ENCODE peak calls at places on chromosome 16, in seven cellular contexts. Q is coronary artery, O is nephron progenitor cell, S is endodermal cell, A is Caco-2, X is body of pancreas, P is IMR-90. H is an unnamed sample.

GRCh38 chr16:73071131-73071940 is 23.4 kb upstream of the ZFHX3 start:
- DNase-seq in S (peak), X (peak), O (peak), Q (peak), P (no peak), A (no peak), H (peak)

GRCh38 chr16:19843371-19843770 is 41.3 kb downstream of the GPRC5B start:
- DNase-seq in Q (no peak), A (no peak), S (no peak), O (no peak), X (no peak), P (peak), H (no peak)

GRCh38 chr16:381788-382717 is at the start of gene PGAP6:
- DNase-seq in A (peak), S (peak), X (peak), O (peak), Q (no peak), P (peak), H (peak)

GRCh38 chr16:89700100-89700648 is 1.3 kb downstream of the SPATA2L start:
- DNase-seq in P (peak), O (peak), S (peak), Q (peak), A (peak), X (peak), H (peak)

GRCh38 chr16:1414532-1415265 is at the start of gene UNKL:
- DNase-seq in A (peak), O (peak), X (peak), S (peak), Q (no peak), P (peak), H (peak)

GRCh38 chr16:77788196-77789084 is at the start of gene VAT1L:
- DNase-seq in O (peak), S (peak), P (peak), A (peak), Q (no peak), X (peak), H (peak)

GRCh38 chr16:54585966-54586365 is 299.4 kb upstream of the IRX3 start:
- DNase-seq in O (no peak), Q (no peak), P (no peak), X (no peak), S (peak), A (no peak), H (no peak)

GRCh38 chr16:30996324-30996999 is 11.5 kb downstream of the HSD3B7 start:
- DNase-seq in O (no peak), P (no peak), S (no peak), X (no peak), Q (no peak), A (peak), H (no peak)

GRCh38 chr16:85658504-85659326 is 30.0 kb downstream of the GINS2 start:
- DNase-seq in Q (no peak), S (no peak), P (no peak), O (no peak), X (no peak), A (no peak), H (no peak)

GRCh38 chr16:89955001-89955685 is 6.6 kb downstream of the DEF8 start:
- DNase-seq in O (no peak), A (no peak), X (no peak), S (peak), P (no peak), Q (no peak), H (no peak)

GRCh38 chr16:53886482-53887378 is 182.8 kb downstream of the FTO start:
- DNase-seq in S (no peak), X (no peak), A (no peak), P (no peak), O (no peak), Q (no peak), H (no peak)

GRCh38 chr16:424623-425081 is 797 bp upstream of the RAB11FIP3 start:
- DNase-seq in S (peak), Q (peak), P (no peak), A (no peak), X (peak), O (peak), H (peak)

GRCh38 chr16:35685085-35685484 is 2225.7 kb downstream of the TP53TG3F start:
- DNase-seq in P (no peak), Q (no peak), S (no peak), A (no peak), O (no peak), X (no peak), H (no peak)

GRCh38 chr16:78890496-78890895 is 710.0 kb downstream of the MAF start:
- DNase-seq in X (no peak), Q (no peak), O (no peak), A (no peak), P (no peak), S (no peak), H (no peak)

GRCh38 chr16:74724820-74725549 is 24.3 kb upstream of the MLKL start:
- DNase-seq in P (peak), X (no peak), Q (no peak), A (no peak), S (no peak), O (no peak), H (peak)

GRCh38 chr16:83717308-83717707 is 90.5 kb upstream of the HSBP1 start:
- DNase-seq in Q (no peak), X (no peak), A (no peak), O (no peak), P (no peak), S (peak), H (no peak)

GRCh38 chr16:30637952-30638351 is 12.8 kb upstream of the PRR14 start:
- DNase-seq in Q (no peak), S (peak), X (no peak), O (no peak), P (peak), A (no peak), H (peak)

GRCh38 chr16:83956336-83957289 is 3.6 kb downstream of the OSGIN1 start:
- DNase-seq in O (peak), A (peak), P (peak), S (peak), X (peak), Q (peak), H (peak)

GRCh38 chr16:67719778-67720144 is 645 bp upstream of the GFOD2 start:
- DNase-seq in A (no peak), Q (peak), X (peak), P (peak), S (peak), O (peak), H (peak)

GRCh38 chr16:75575976-75576375 is 9.8 kb downstream of the GABARAPL2 start:
- DNase-seq in A (no peak), O (no peak), P (no peak), Q (no peak), S (no peak), X (no peak), H (no peak)

GRCh38 chr16:2447920-2448583 is 11.9 kb upstream of the TEDC2 start:
- DNase-seq in P (peak), O (no peak), X (no peak), S (no peak), A (no peak), Q (no peak), H (peak)

GRCh38 chr16:24645739-24646645 is 83.5 kb upstream of the TNRC6A start:
- DNase-seq in X (no peak), O (no peak), A (no peak), P (peak), Q (no peak), S (no peak), H (peak)

GRCh38 chr16:24555346-24555872 is 16.0 kb downstream of the RBBP6 start:
- DNase-seq in A (no peak), Q (no peak), X (no peak), P (no peak), S (no peak), O (no peak), H (no peak)

GRCh38 chr16:50721549-50722409 is 20.1 kb upstream of the CYLD start:
- DNase-seq in S (peak), P (no peak), X (peak), A (no peak), Q (no peak), O (no peak), H (no peak)

GRCh38 chr16:12811441-12812198 is 7.9 kb upstream of the CPPED1 start:
- DNase-seq in S (no peak), O (no peak), A (no peak), Q (no peak), P (no peak), X (no peak), H (no peak)

DNA sequence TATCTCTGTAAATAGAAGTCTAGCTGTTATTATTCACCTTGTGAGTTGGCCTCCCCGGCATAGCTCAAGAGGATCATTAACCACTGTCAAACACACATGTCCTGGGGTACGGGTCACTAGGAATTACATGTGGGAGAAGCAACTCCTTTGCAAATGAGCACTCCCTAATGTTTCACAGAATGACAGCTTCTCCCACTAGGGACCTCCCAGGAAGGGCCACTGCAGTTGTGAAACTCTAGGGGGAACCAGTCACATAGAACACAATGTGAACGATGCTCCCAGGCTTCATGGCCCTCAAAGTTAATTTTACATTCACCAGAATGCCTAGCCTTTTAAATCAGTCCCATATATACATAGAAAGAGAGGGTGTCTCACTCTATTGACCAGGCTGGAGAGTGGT is 12.4 kb upstream of the ZNF19 start:
- DNase-seq in O (no peak), Q (no peak), A (no peak), X (peak), S (no peak), P (no peak), H (no peak)
- TF ChIP-seq CTCF in O (no peak), Q (no peak), A (peak), X (no peak), S (peak), P (no peak), H (no peak)

DNA sequence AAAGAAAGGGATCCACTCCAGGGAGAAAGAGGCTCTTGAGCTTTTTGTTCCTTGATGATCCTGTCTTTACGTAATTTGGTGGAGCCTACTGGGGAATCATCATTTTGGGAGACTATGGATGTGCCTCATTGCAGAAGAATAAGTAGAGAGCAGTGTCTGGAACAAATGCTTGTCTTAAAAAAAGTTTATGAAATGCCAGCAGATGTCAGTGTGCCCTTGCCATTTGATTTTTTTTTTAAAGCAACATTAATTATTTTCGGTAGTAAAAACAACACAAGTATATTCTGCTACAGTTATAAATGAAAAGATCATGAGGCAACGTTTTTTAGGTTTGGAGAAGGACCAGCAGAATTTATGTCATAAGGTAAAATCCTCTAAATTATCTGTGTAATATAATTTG is 934.8 kb upstream of the EEF2KMT start:
- DNase-seq in P (no peak), Q (no peak), X (no peak), S (no peak), A (no peak), O (no peak), H (no peak)
- TF ChIP-seq CTCF in P (no peak), Q (no peak), X (no peak), S (no peak), A (no peak), O (no peak), H (no peak)

DNA sequence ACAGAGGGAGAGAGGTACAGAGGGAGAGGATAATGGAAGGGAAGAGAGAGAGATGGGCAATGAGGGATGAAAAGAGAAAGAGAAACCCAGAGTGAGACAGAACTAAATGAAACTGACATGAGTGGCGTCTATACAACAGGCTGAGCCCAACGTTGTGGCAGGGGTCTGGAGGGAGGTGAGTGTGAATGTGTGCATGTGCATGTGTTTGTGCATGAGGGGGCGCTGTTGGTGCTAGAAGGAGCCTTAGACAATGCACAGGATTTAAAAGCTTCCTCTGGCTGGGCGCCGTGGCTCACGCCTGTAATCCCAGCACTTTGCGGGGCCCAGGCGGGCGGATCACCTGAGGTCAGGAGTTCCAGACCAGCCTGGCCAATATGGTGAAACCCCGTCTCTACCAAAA is 454.8 kb upstream of the CDH11 start:
- DNase-seq in Q (no peak), X (no peak), P (no peak), A (no peak), O (no peak), S (peak), H (no peak)
- TF ChIP-seq CTCF in Q (no peak), X (no peak), P (no peak), A (no peak), O (no peak), S (peak), H (no peak)

DNA sequence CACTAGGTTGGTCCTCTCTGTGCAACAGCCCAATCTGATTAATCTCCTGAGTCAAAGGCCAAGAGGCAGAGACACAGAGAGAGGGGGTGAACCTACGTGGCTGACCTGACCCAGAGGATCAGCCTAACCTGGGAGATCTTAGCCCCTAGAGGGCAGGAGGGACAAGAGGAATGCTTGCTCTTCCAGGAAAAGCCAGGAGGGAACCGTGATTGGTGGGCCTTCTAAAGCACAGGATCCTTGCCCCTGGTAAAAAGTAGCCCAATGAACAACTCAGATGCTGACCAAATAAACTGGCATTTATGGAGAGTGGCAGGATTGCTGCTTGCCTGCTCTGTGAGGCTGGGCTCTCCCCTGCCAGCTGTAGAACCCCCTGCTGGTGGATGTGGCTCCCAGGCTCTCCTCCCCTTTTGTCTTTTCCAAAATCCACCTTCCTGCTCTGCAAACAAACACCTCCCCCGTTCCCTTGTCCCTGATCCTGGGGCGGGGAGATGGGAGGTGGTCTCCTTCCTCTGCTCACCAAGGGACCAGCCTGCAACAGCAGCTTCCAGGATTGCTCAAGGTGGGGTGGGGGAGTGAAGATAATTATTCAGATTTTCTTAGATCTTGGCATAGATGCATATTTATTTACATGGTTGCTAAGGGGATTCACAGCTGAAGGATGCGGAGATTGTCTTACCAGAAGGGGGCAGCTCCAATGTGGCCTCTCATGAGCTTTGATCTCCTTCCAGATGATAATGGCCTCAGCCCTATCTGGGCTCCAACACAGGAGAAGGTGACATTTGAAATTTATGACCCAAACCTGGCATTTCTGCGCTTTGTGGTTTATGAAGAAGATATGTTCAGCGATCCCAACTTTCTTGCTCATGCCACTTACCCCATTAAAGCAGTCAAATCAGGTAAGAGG is 71.9 kb downstream of the SDR42E1 start:
- DNase-seq in X (no peak), Q (no peak), P (no peak), S (peak), A (no peak), O (no peak), H (no peak)
- TF ChIP-seq CTCF in X (no peak), Q (no peak), P (no peak), S (peak), A (no peak), O (no peak), H (no peak)

GRCh38 chr16:58243528-58244004 is 45.7 kb upstream of the CSNK2A2 start:
- DNase-seq in S (peak), Q (no peak), O (no peak), P (no peak), X (peak), A (no peak), H (no peak)
- TF ChIP-seq CTCF in S (peak), Q (no peak), O (no peak), P (no peak), X (no peak), A (no peak), H (no peak)

H was measured in cardiac fibroblast.